ENCODE peak calls at places on chromosomes 5 and 9, in ten cellular contexts. One of them, this sample, is unnamed.

GRCh38 chr9:98175013-98175679 is 17.3 kb downstream of the CORO2A start:
- DNase-seq in caudate nucleus: no peak
- DNase-seq in stimulated activated CD8-positive, alpha-beta memory T cell treated with anti-CD3 and anti-CD28 coated beads, Interleukin-15, amount 100 ng/mL, for 1 hour: no peak
- DNase-seq in epithelial cell of esophagus: no peak
- DNase-seq in retina: no peak
- DNase-seq in GDM1: no peak
- DNase-seq in WTC11: no peak
- DNase-seq in T-helper 17 cell: no peak
- DNase-seq in DMS53: no peak
- DNase-seq in fibroblast of pulmonary artery: no peak
- DNase-seq in this sample: no peak

GRCh38 chr5:167816354-167816753 is 475.1 kb upstream of the WWC1 start:
- DNase-seq in DMS53: no peak
- DNase-seq in T-helper 17 cell: no peak
- DNase-seq in stimulated activated CD8-positive, alpha-beta memory T cell treated with anti-CD3 and anti-CD28 coated beads, Interleukin-15, amount 100 ng/mL, for 1 hour: no peak
- DNase-seq in retina: no peak
- DNase-seq in WTC11: no peak
- DNase-seq in fibroblast of pulmonary artery: peak; percentile 42
- DNase-seq in GDM1: no peak
- DNase-seq in epithelial cell of esophagus: peak; percentile 86
- DNase-seq in caudate nucleus: no peak
- DNase-seq in this sample: no peak

GRCh38 chr5:72147601-72148000 is 40.3 kb downstream of the MAP1B start:
- DNase-seq in DMS53: no peak
- DNase-seq in retina: no peak
- DNase-seq in stimulated activated CD8-positive, alpha-beta memory T cell treated with anti-CD3 and anti-CD28 coated beads, Interleukin-15, amount 100 ng/mL, for 1 hour: no peak
- DNase-seq in T-helper 17 cell: no peak
- DNase-seq in GDM1: no peak
- DNase-seq in epithelial cell of esophagus: no peak
- DNase-seq in WTC11: no peak
- DNase-seq in fibroblast of pulmonary artery: no peak
- DNase-seq in caudate nucleus: no peak
- DNase-seq in this sample: no peak

GRCh38 chr5:177429248-177430045 is 3.0 kb downstream of the GRK6 start:
- DNase-seq in stimulated activated CD8-positive, alpha-beta memory T cell treated with anti-CD3 and anti-CD28 coated beads, Interleukin-15, amount 100 ng/mL, for 1 hour: peak; percentile 64
- DNase-seq in retina: no peak
- DNase-seq in T-helper 17 cell: peak; percentile 79
- DNase-seq in DMS53: no peak
- DNase-seq in epithelial cell of esophagus: no peak
- DNase-seq in fibroblast of pulmonary artery: no peak
- DNase-seq in GDM1: peak; percentile 86
- DNase-seq in WTC11: no peak
- DNase-seq in caudate nucleus: no peak
- DNase-seq in this sample: no peak

GRCh38 chr5:133054697-133055471 is 3.1 kb downstream of the HSPA4 start:
- DNase-seq in stimulated activated CD8-positive, alpha-beta memory T cell treated with anti-CD3 and anti-CD28 coated beads, Interleukin-15, amount 100 ng/mL, for 1 hour: no peak
- DNase-seq in GDM1: no peak
- DNase-seq in epithelial cell of esophagus: no peak
- DNase-seq in retina: no peak
- DNase-seq in caudate nucleus: no peak
- DNase-seq in WTC11: no peak
- DNase-seq in T-helper 17 cell: no peak
- DNase-seq in fibroblast of pulmonary artery: no peak
- DNase-seq in DMS53: no peak
- DNase-seq in this sample: no peak

GRCh38 chr5:115580941-115581340 is 21.3 kb downstream of the TICAM2 start:
- DNase-seq in DMS53: no peak
- DNase-seq in T-helper 17 cell: no peak
- DNase-seq in epithelial cell of esophagus: no peak
- DNase-seq in stimulated activated CD8-positive, alpha-beta memory T cell treated with anti-CD3 and anti-CD28 coated beads, Interleukin-15, amount 100 ng/mL, for 1 hour: no peak
- DNase-seq in fibroblast of pulmonary artery: no peak
- DNase-seq in GDM1: no peak
- DNase-seq in caudate nucleus: no peak
- DNase-seq in WTC11: no peak
- DNase-seq in retina: no peak
- DNase-seq in this sample: no peak

GRCh38 chr9:6944896-6945295 is 187.1 kb downstream of the KDM4C start:
- DNase-seq in retina: no peak
- DNase-seq in WTC11: no peak
- DNase-seq in stimulated activated CD8-positive, alpha-beta memory T cell treated with anti-CD3 and anti-CD28 coated beads, Interleukin-15, amount 100 ng/mL, for 1 hour: no peak
- DNase-seq in caudate nucleus: no peak
- DNase-seq in fibroblast of pulmonary artery: no peak
- DNase-seq in GDM1: no peak
- DNase-seq in epithelial cell of esophagus: peak; percentile 47
- DNase-seq in DMS53: no peak
- DNase-seq in T-helper 17 cell: no peak
- DNase-seq in this sample: no peak

GRCh38 chr9:38228331-38229122 is 159.5 kb upstream of the SHB start:
- DNase-seq in caudate nucleus: no peak
- DNase-seq in WTC11: no peak
- DNase-seq in retina: peak; percentile 68
- DNase-seq in stimulated activated CD8-positive, alpha-beta memory T cell treated with anti-CD3 and anti-CD28 coated beads, Interleukin-15, amount 100 ng/mL, for 1 hour: no peak
- DNase-seq in fibroblast of pulmonary artery: no peak
- DNase-seq in GDM1: no peak
- DNase-seq in epithelial cell of esophagus: no peak
- DNase-seq in T-helper 17 cell: no peak
- DNase-seq in DMS53: no peak
- DNase-seq in this sample: no peak

GRCh38 chr5:151670953-151671636 is 15.6 kb downstream of the SPARC start:
- DNase-seq in stimulated activated CD8-positive, alpha-beta memory T cell treated with anti-CD3 and anti-CD28 coated beads, Interleukin-15, amount 100 ng/mL, for 1 hour: no peak
- DNase-seq in fibroblast of pulmonary artery: no peak
- DNase-seq in retina: no peak
- DNase-seq in epithelial cell of esophagus: peak; percentile 44
- DNase-seq in DMS53: peak; percentile 18
- DNase-seq in GDM1: peak; percentile 63
- DNase-seq in caudate nucleus: no peak
- DNase-seq in T-helper 17 cell: no peak
- DNase-seq in WTC11: no peak
- DNase-seq in this sample: no peak

GRCh38 chr9:16484744-16485143 is 385.7 kb downstream of the BNC2 start:
- DNase-seq in caudate nucleus: no peak
- DNase-seq in T-helper 17 cell: no peak
- DNase-seq in fibroblast of pulmonary artery: peak; percentile 33
- DNase-seq in GDM1: no peak
- DNase-seq in DMS53: no peak
- DNase-seq in WTC11: no peak
- DNase-seq in epithelial cell of esophagus: no peak
- DNase-seq in retina: no peak
- DNase-seq in stimulated activated CD8-positive, alpha-beta memory T cell treated with anti-CD3 and anti-CD28 coated beads, Interleukin-15, amount 100 ng/mL, for 1 hour: no peak
- DNase-seq in this sample: no peak

GRCh38 chr9:26471271-26471670 is 421.3 kb downstream of the CAAP1 start:
- DNase-seq in caudate nucleus: no peak
- DNase-seq in stimulated activated CD8-positive, alpha-beta memory T cell treated with anti-CD3 and anti-CD28 coated beads, Interleukin-15, amount 100 ng/mL, for 1 hour: no peak
- DNase-seq in fibroblast of pulmonary artery: no peak
- DNase-seq in WTC11: no peak
- DNase-seq in epithelial cell of esophagus: no peak
- DNase-seq in GDM1: no peak
- DNase-seq in retina: no peak
- DNase-seq in DMS53: no peak
- DNase-seq in T-helper 17 cell: no peak
- DNase-seq in this sample: no peak

GRCh38 chr9:99118782-99119466 is 14.0 kb downstream of the TGFBR1 start:
- DNase-seq in T-helper 17 cell: peak; percentile 16
- DNase-seq in WTC11: no peak
- DNase-seq in epithelial cell of esophagus: no peak
- DNase-seq in GDM1: peak; percentile 48
- DNase-seq in stimulated activated CD8-positive, alpha-beta memory T cell treated with anti-CD3 and anti-CD28 coated beads, Interleukin-15, amount 100 ng/mL, for 1 hour: peak; percentile 20
- DNase-seq in DMS53: no peak
- DNase-seq in fibroblast of pulmonary artery: no peak
- DNase-seq in caudate nucleus: no peak
- DNase-seq in retina: no peak
- DNase-seq in this sample: no peak

GRCh38 chr5:137186759-137187461 is 312.2 kb downstream of the SPOCK1 start:
- DNase-seq in WTC11: no peak
- DNase-seq in caudate nucleus: no peak
- DNase-seq in fibroblast of pulmonary artery: peak; percentile 58
- DNase-seq in retina: no peak
- DNase-seq in DMS53: no peak
- DNase-seq in T-helper 17 cell: no peak
- DNase-seq in GDM1: no peak
- DNase-seq in epithelial cell of esophagus: peak; percentile 82
- DNase-seq in stimulated activated CD8-positive, alpha-beta memory T cell treated with anti-CD3 and anti-CD28 coated beads, Interleukin-15, amount 100 ng/mL, for 1 hour: no peak
- DNase-seq in this sample: no peak

GRCh38 chr9:129140397-129141065 is 29.3 kb downstream of the PTPA start:
- DNase-seq in epithelial cell of esophagus: peak; percentile 77
- DNase-seq in caudate nucleus: peak; percentile 80
- DNase-seq in WTC11: peak; percentile 35
- DNase-seq in DMS53: peak; percentile 71
- DNase-seq in retina: no peak
- DNase-seq in T-helper 17 cell: no peak
- DNase-seq in GDM1: no peak
- DNase-seq in fibroblast of pulmonary artery: peak; percentile 57
- DNase-seq in stimulated activated CD8-positive, alpha-beta memory T cell treated with anti-CD3 and anti-CD28 coated beads, Interleukin-15, amount 100 ng/mL, for 1 hour: no peak
- DNase-seq in this sample: peak; percentile 62

GRCh38 chr5:127865273-127865672 is 162.1 kb downstream of the CCDC192 start:
- DNase-seq in T-helper 17 cell: no peak
- DNase-seq in WTC11: no peak
- DNase-seq in epithelial cell of esophagus: no peak
- DNase-seq in stimulated activated CD8-positive, alpha-beta memory T cell treated with anti-CD3 and anti-CD28 coated beads, Interleukin-15, amount 100 ng/mL, for 1 hour: no peak
- DNase-seq in DMS53: peak; percentile 21
- DNase-seq in GDM1: no peak
- DNase-seq in caudate nucleus: no peak
- DNase-seq in retina: no peak
- DNase-seq in fibroblast of pulmonary artery: no peak
- DNase-seq in this sample: no peak

GRCh38 chr5:151155149-151155776 is 2.3 kb downstream of the ANXA6 start:
- DNase-seq in GDM1: no peak
- DNase-seq in fibroblast of pulmonary artery: no peak
- DNase-seq in caudate nucleus: no peak
- DNase-seq in T-helper 17 cell: peak; percentile 50
- DNase-seq in WTC11: no peak
- DNase-seq in DMS53: no peak
- DNase-seq in epithelial cell of esophagus: no peak
- DNase-seq in stimulated activated CD8-positive, alpha-beta memory T cell treated with anti-CD3 and anti-CD28 coated beads, Interleukin-15, amount 100 ng/mL, for 1 hour: peak; percentile 24
- DNase-seq in retina: no peak
- DNase-seq in this sample: no peak

This sample was measured in breast epithelium.